ENCODE peak calls at places on chromosomes 3 and 15, in nine cellular contexts. One of them, this sample, is unnamed.

GRCh38 chr3:125313060-125313635 is 62.0 kb downstream of the ZNF148 start:
- DNase-seq in left ventricle myocardium inferior: no peak
- DNase-seq in aorta: no peak
- DNase-seq in cardiac muscle cell: no peak
- DNase-seq in pancreas: no peak
- DNase-seq in body of pancreas: no peak
- DNase-seq in mammary epithelial cell: peak; percentile 19
- DNase-seq in OCI-LY7: no peak
- DNase-seq in neural progenitor cell: no peak
- DNase-seq in this sample: no peak

GRCh38 chr3:113649169-113649833 is 47.1 kb downstream of the USF3 start:
- DNase-seq in left ventricle myocardium inferior: no peak
- DNase-seq in aorta: no peak
- DNase-seq in cardiac muscle cell: no peak
- DNase-seq in pancreas: no peak
- DNase-seq in body of pancreas: no peak
- DNase-seq in mammary epithelial cell: no peak
- DNase-seq in OCI-LY7: no peak
- DNase-seq in neural progenitor cell: no peak
- DNase-seq in this sample: peak; percentile 35

GRCh38 chr3:35936571-35936970 is 297.2 kb downstream of the ARPP21 start:
- DNase-seq in left ventricle myocardium inferior: no peak
- DNase-seq in aorta: no peak
- DNase-seq in cardiac muscle cell: peak; percentile 75
- DNase-seq in pancreas: no peak
- DNase-seq in body of pancreas: no peak
- DNase-seq in mammary epithelial cell: no peak
- DNase-seq in OCI-LY7: no peak
- DNase-seq in neural progenitor cell: no peak
- DNase-seq in this sample: no peak

GRCh38 chr15:89387140-89387903 is 52.7 kb upstream of the POLG start:
- DNase-seq in left ventricle myocardium inferior: no peak
- DNase-seq in aorta: peak; percentile 28
- DNase-seq in cardiac muscle cell: no peak
- DNase-seq in pancreas: no peak
- DNase-seq in body of pancreas: no peak
- DNase-seq in mammary epithelial cell: no peak
- DNase-seq in OCI-LY7: no peak
- DNase-seq in neural progenitor cell: no peak
- DNase-seq in this sample: no peak

GRCh38 chr3:15269091-15269989 is 63.0 kb downstream of the SH3BP5 start:
- DNase-seq in left ventricle myocardium inferior: peak; percentile 86
- DNase-seq in aorta: peak; percentile 93
- DNase-seq in cardiac muscle cell: peak; percentile 96
- DNase-seq in pancreas: peak; percentile 17
- DNase-seq in body of pancreas: peak; percentile 46
- DNase-seq in mammary epithelial cell: peak; percentile 97
- DNase-seq in OCI-LY7: no peak
- DNase-seq in neural progenitor cell: no peak
- DNase-seq in this sample: no peak

GRCh38 chr3:13025090-13025489 is 48.1 kb downstream of the IQSEC1 start:
- DNase-seq in left ventricle myocardium inferior: peak; percentile 37
- DNase-seq in aorta: peak; percentile 88
- DNase-seq in cardiac muscle cell: peak; percentile 54
- DNase-seq in pancreas: no peak
- DNase-seq in body of pancreas: no peak
- DNase-seq in mammary epithelial cell: peak; percentile 51
- DNase-seq in OCI-LY7: no peak
- DNase-seq in neural progenitor cell: no peak
- DNase-seq in this sample: peak; percentile 65

GRCh38 chr3:145849115-145849514 is 311.9 kb downstream of the PLOD2 start:
- DNase-seq in left ventricle myocardium inferior: no peak
- DNase-seq in aorta: no peak
- DNase-seq in cardiac muscle cell: no peak
- DNase-seq in pancreas: no peak
- DNase-seq in body of pancreas: no peak
- DNase-seq in mammary epithelial cell: no peak
- DNase-seq in OCI-LY7: no peak
- DNase-seq in neural progenitor cell: no peak
- DNase-seq in this sample: no peak

GRCh38 chr3:37741644-37742043 is 120.0 kb upstream of the CTDSPL start:
- DNase-seq in left ventricle myocardium inferior: peak; percentile 63
- DNase-seq in aorta: peak; percentile 82
- DNase-seq in cardiac muscle cell: peak; percentile 21
- DNase-seq in pancreas: peak; percentile 31
- DNase-seq in body of pancreas: peak; percentile 53
- DNase-seq in mammary epithelial cell: peak; percentile 42
- DNase-seq in OCI-LY7: peak; percentile 7
- DNase-seq in neural progenitor cell: peak; percentile 23
- DNase-seq in this sample: no peak

GRCh38 chr3:53802256-53802880 is 43.9 kb downstream of the CHDH start:
- DNase-seq in left ventricle myocardium inferior: no peak
- DNase-seq in aorta: peak; percentile 70
- DNase-seq in cardiac muscle cell: no peak
- DNase-seq in pancreas: no peak
- DNase-seq in body of pancreas: no peak
- DNase-seq in mammary epithelial cell: no peak
- DNase-seq in OCI-LY7: no peak
- DNase-seq in neural progenitor cell: no peak
- DNase-seq in this sample: no peak

GRCh38 chr3:50194128-50194902 is 2.9 kb downstream of the GNAT1 start:
- DNase-seq in left ventricle myocardium inferior: peak; percentile 65
- DNase-seq in aorta: peak; percentile 92
- DNase-seq in cardiac muscle cell: peak; percentile 69
- DNase-seq in pancreas: peak; percentile 71
- DNase-seq in body of pancreas: peak; percentile 82
- DNase-seq in mammary epithelial cell: peak; percentile 60
- DNase-seq in OCI-LY7: peak; percentile 82
- DNase-seq in neural progenitor cell: peak; percentile 82
- DNase-seq in this sample: peak; percentile 47

GRCh38 chr3:111764645-111765091 is 94.4 kb upstream of the PHLDB2 start:
- DNase-seq in left ventricle myocardium inferior: no peak
- DNase-seq in aorta: no peak
- DNase-seq in cardiac muscle cell: peak; percentile 48
- DNase-seq in pancreas: no peak
- DNase-seq in body of pancreas: no peak
- DNase-seq in mammary epithelial cell: peak; percentile 77
- DNase-seq in OCI-LY7: no peak
- DNase-seq in neural progenitor cell: no peak
- DNase-seq in this sample: no peak

GRCh38 chr15:58374147-58374546 is 57.6 kb upstream of the LIPC start:
- DNase-seq in left ventricle myocardium inferior: no peak
- DNase-seq in aorta: no peak
- DNase-seq in cardiac muscle cell: no peak
- DNase-seq in pancreas: no peak
- DNase-seq in body of pancreas: no peak
- DNase-seq in mammary epithelial cell: no peak
- DNase-seq in OCI-LY7: no peak
- DNase-seq in neural progenitor cell: no peak
- DNase-seq in this sample: no peak

GRCh38 chr3:162368377-162368776 is 871.8 kb downstream of the OTOL1 start:
- DNase-seq in left ventricle myocardium inferior: no peak
- DNase-seq in aorta: no peak
- DNase-seq in cardiac muscle cell: no peak
- DNase-seq in pancreas: no peak
- DNase-seq in body of pancreas: no peak
- DNase-seq in mammary epithelial cell: no peak
- DNase-seq in OCI-LY7: no peak
- DNase-seq in neural progenitor cell: no peak
- DNase-seq in this sample: no peak

GRCh38 chr15:23759964-23760363 is 72.9 kb upstream of the NDN start:
- DNase-seq in left ventricle myocardium inferior: no peak
- DNase-seq in aorta: no peak
- DNase-seq in cardiac muscle cell: no peak
- DNase-seq in pancreas: no peak
- DNase-seq in body of pancreas: no peak
- DNase-seq in mammary epithelial cell: no peak
- DNase-seq in OCI-LY7: no peak
- DNase-seq in neural progenitor cell: peak; percentile 36
- DNase-seq in this sample: no peak

GRCh38 chr3:118863731-118864322 is 170.8 kb downstream of the IGSF11 start:
- DNase-seq in left ventricle myocardium inferior: no peak
- DNase-seq in aorta: no peak
- DNase-seq in cardiac muscle cell: no peak
- DNase-seq in pancreas: no peak
- DNase-seq in body of pancreas: no peak
- DNase-seq in mammary epithelial cell: no peak
- DNase-seq in OCI-LY7: peak; percentile 18
- DNase-seq in neural progenitor cell: peak; percentile 20
- DNase-seq in this sample: peak; percentile 31

DNA sequence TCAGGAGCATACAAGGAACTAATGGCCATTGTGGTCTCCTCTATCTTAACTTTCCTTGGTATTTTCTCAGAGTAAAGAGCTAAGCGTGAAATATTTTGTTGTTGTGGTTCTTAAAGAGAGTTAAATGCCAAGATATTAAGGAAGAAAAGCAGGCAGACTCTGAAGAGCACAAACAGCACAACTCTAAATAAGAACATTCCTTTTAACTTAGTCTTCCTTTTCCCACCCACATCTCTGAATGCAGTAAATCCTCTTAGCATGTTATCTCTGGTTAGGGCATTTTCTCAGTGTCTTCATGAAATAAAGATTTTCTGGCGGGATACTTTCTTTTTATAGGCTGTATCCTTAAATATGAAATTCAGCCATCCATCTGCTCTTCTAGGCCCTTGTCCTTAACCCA is 1.5 kb downstream of the GPR87 start:
- DNase-seq in left ventricle myocardium inferior: no peak
- DNase-seq in aorta: no peak
- DNase-seq in cardiac muscle cell: peak; percentile 73
- DNase-seq in pancreas: no peak
- DNase-seq in body of pancreas: no peak
- DNase-seq in mammary epithelial cell: no peak
- DNase-seq in OCI-LY7: no peak
- DNase-seq in neural progenitor cell: no peak
- DNase-seq in this sample: no peak
- H3K4me3 ChIP-seq in left ventricle myocardium inferior: no peak overlapping the region
- H3K4me3 ChIP-seq in aorta: no peak overlapping the region
- H3K4me3 ChIP-seq in cardiac muscle cell: no peak overlapping the region
- H3K4me3 ChIP-seq in pancreas: no peak overlapping the region
- H3K4me3 ChIP-seq in body of pancreas: no peak overlapping the region
- H3K4me3 ChIP-seq in mammary epithelial cell: peak overlapping the region; percentile 63
- H3K4me3 ChIP-seq in OCI-LY7: no peak overlapping the region
- H3K4me3 ChIP-seq in neural progenitor cell: no peak overlapping the region
- H3K4me3 ChIP-seq in this sample: no peak overlapping the region

DNA sequence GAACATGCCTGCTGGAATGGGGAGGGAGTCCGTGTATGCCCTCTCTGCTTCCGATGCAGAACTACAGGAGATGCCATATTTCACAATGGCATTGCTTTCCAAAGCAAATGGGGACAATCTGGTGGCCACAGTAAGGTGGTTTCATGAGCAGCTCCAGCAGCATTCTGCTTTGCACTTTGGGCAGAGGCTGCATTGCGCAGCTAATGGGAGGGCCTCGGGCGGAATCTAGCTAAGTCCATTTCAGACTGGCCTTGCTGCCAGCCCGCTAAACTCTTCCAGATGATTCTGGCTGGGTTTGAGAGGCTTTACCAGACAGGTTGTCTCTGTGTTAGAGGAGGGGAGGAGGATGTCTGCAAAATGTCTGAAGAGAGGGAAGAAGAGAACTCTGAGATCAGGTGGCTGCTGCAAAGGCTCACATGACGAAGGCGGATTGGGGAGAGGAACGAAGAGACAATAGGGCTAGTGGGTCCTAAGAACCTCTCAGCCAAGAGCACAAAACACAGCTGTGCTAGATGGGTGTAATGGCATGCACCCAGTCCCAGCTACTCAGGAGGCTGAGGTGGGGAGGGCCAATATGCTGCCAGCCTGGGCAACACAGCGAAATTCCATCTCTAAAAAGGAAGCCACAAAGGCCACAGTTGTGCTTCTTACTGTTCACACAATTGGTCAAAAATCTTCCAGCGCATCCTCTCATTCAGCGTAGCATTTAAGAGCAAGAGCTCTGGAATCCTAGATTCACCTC is 63.7 kb downstream of the BDH1 start:
- DNase-seq in left ventricle myocardium inferior: no peak
- DNase-seq in aorta: no peak
- DNase-seq in cardiac muscle cell: no peak
- DNase-seq in pancreas: no peak
- DNase-seq in body of pancreas: no peak
- DNase-seq in mammary epithelial cell: no peak
- DNase-seq in OCI-LY7: no peak
- DNase-seq in neural progenitor cell: no peak
- DNase-seq in this sample: peak; percentile 27
- H3K4me1 ChIP-seq in left ventricle myocardium inferior: peaks cover 37% of the 10 kb centered on the region
- H3K4me1 ChIP-seq in aorta: no peaks in the 10 kb centered on the region
- H3K4me1 ChIP-seq in cardiac muscle cell: no peaks in the 10 kb centered on the region
- H3K4me1 ChIP-seq in pancreas: no peaks in the 10 kb centered on the region
- H3K4me1 ChIP-seq in body of pancreas: peaks cover 10% of the 10 kb centered on the region
- H3K4me1 ChIP-seq in mammary epithelial cell: peaks cover 57% of the 10 kb centered on the region
- H3K4me1 ChIP-seq in OCI-LY7: no peaks in the 10 kb centered on the region
- H3K4me1 ChIP-seq in neural progenitor cell: peaks cover 7% of the 10 kb centered on the region
- H3K4me1 ChIP-seq in this sample: peaks cover 52% of the 10 kb centered on the region

GRCh38 chr15:99731336-99732267 is 1.6 kb downstream of the LYSMD4 start:
- DNase-seq in left ventricle myocardium inferior: no peak
- DNase-seq in aorta: no peak
- DNase-seq in cardiac muscle cell: peak; percentile 35
- DNase-seq in pancreas: no peak
- DNase-seq in body of pancreas: no peak
- DNase-seq in mammary epithelial cell: peak; percentile 27
- DNase-seq in OCI-LY7: no peak
- DNase-seq in neural progenitor cell: peak; percentile 19
- DNase-seq in this sample: no peak

GRCh38 chr15:99734575-99734974 is 1.3 kb upstream of the LYSMD4 start:
- DNase-seq in left ventricle myocardium inferior: no peak
- DNase-seq in aorta: no peak
- DNase-seq in cardiac muscle cell: no peak
- DNase-seq in pancreas: no peak
- DNase-seq in body of pancreas: no peak
- DNase-seq in mammary epithelial cell: no peak
- DNase-seq in OCI-LY7: no peak
- DNase-seq in neural progenitor cell: no peak
- DNase-seq in this sample: peak; percentile 32

GRCh38 chr15:99733268-99734039 is at the start of gene LYSMD4:
- DNase-seq in left ventricle myocardium inferior: peak; percentile 99
- DNase-seq in aorta: peak; percentile 100
- DNase-seq in cardiac muscle cell: peak; percentile 96
- DNase-seq in pancreas: peak; percentile 98
- DNase-seq in body of pancreas: peak; percentile 99
- DNase-seq in mammary epithelial cell: peak; percentile 91
- DNase-seq in OCI-LY7: peak; percentile 97
- DNase-seq in neural progenitor cell: peak; percentile 99
- DNase-seq in this sample: peak; percentile 97

GRCh38 chr15:99732711-99733267 is 448 bp downstream of the LYSMD4 start:
- DNase-seq in left ventricle myocardium inferior: peak; percentile 35
- DNase-seq in aorta: peak; percentile 84
- DNase-seq in cardiac muscle cell: no peak
- DNase-seq in pancreas: no peak
- DNase-seq in body of pancreas: no peak
- DNase-seq in mammary epithelial cell: peak; percentile 23
- DNase-seq in OCI-LY7: peak; percentile 8
- DNase-seq in neural progenitor cell: peak; percentile 63
- DNase-seq in this sample: peak; percentile 37

GRCh38 chr15:99732268-99732641 is 982 bp downstream of the LYSMD4 start:
- DNase-seq in left ventricle myocardium inferior: no peak
- DNase-seq in aorta: no peak
- DNase-seq in cardiac muscle cell: peak; percentile 54
- DNase-seq in pancreas: no peak
- DNase-seq in body of pancreas: no peak
- DNase-seq in mammary epithelial cell: peak; percentile 47
- DNase-seq in OCI-LY7: no peak
- DNase-seq in neural progenitor cell: no peak
- DNase-seq in this sample: no peak
- H3K27ac ChIP-seq in left ventricle myocardium inferior: peak overlapping the region; percentile 91
- H3K27ac ChIP-seq in aorta: peak overlapping the region; percentile 2
- H3K27ac ChIP-seq in cardiac muscle cell: no peak overlapping the region
- H3K27ac ChIP-seq in pancreas: no peak overlapping the region
- H3K27ac ChIP-seq in body of pancreas: peak overlapping the region; percentile 65
- H3K27ac ChIP-seq in mammary epithelial cell: peak overlapping the region; percentile 26
- H3K27ac ChIP-seq in OCI-LY7: no peak overlapping the region
- H3K27ac ChIP-seq in neural progenitor cell: no peak overlapping the region
- H3K27ac ChIP-seq in this sample: no peak overlapping the region

GRCh38 chr3:16290007-16290826 is 25.2 kb downstream of the OXNAD1 start:
- DNase-seq in left ventricle myocardium inferior: no peak
- DNase-seq in aorta: no peak
- DNase-seq in cardiac muscle cell: peak; percentile 70
- DNase-seq in pancreas: peak; percentile 11
- DNase-seq in body of pancreas: peak; percentile 48
- DNase-seq in mammary epithelial cell: peak; percentile 28
- DNase-seq in OCI-LY7: peak; percentile 62
- DNase-seq in neural progenitor cell: peak; percentile 63
- DNase-seq in this sample: peak; percentile 19
- H3K4me3 ChIP-seq in left ventricle myocardium inferior: no peak overlapping the region
- H3K4me3 ChIP-seq in aorta: no peak overlapping the region
- H3K4me3 ChIP-seq in cardiac muscle cell: no peak overlapping the region
- H3K4me3 ChIP-seq in pancreas: no peak overlapping the region
- H3K4me3 ChIP-seq in body of pancreas: no peak overlapping the region
- H3K4me3 ChIP-seq in mammary epithelial cell: no peak overlapping the region
- H3K4me3 ChIP-seq in OCI-LY7: no peak overlapping the region
- H3K4me3 ChIP-seq in neural progenitor cell: no peak overlapping the region
- H3K4me3 ChIP-seq in this sample: no peak overlapping the region